ENCODE peak calls at places on chromosomes 1 and 21, in seven cellular contexts. X is CD8-positive, alpha-beta memory T cell; U is ovary; M is fibroblast of lung; Z is right lobe of liver; I is suprapubic skin; Y is body of pancreas. G is an unnamed sample.

GRCh38 chr1:98493469-98493868 is 168.1 kb upstream of the SNX7 start:
- DNase-seq in X (no peak), U (no peak), Z (no peak), I (no peak), Y (no peak), M (peak; percentile 5), G (no peak)

GRCh38 chr1:85343612-85344255 is 67.3 kb upstream of the BCL10 start:
- DNase-seq in Z (no peak), Y (no peak), M (peak; percentile 32), I (no peak), X (no peak), U (no peak), G (no peak)

GRCh38 chr1:226589008-226589733 is 40.6 kb downstream of the STUM start:
- DNase-seq in M (no peak), X (no peak), U (peak; percentile 87), I (no peak), Y (peak; percentile 52), Z (no peak), G (no peak)

GRCh38 chr1:109556563-109556962 is 8.1 kb downstream of the GNAI3 start:
- DNase-seq in U (no peak), Y (no peak), M (no peak), I (no peak), X (no peak), Z (no peak), G (no peak)

GRCh38 chr1:165883056-165883455 is 55.6 kb downstream of the UCK2 start:
- DNase-seq in Y (no peak), X (no peak), I (no peak), M (no peak), U (no peak), Z (no peak), G (no peak)

GRCh38 chr1:12359734-12360133 is 129.9 kb downstream of the VPS13D start:
- DNase-seq in X (no peak), I (no peak), Z (no peak), U (no peak), M (no peak), Y (no peak), G (no peak)

GRCh38 chr1:54934869-54935268 is 45.6 kb upstream of the TMEM61 start:
- DNase-seq in Y (no peak), Z (no peak), U (no peak), M (peak; percentile 71), I (no peak), X (no peak), G (no peak)

GRCh38 chr1:17212487-17213121 is 7.7 kb downstream of the PADI1 start:
- DNase-seq in Z (no peak), M (peak; percentile 77), U (peak; percentile 26), I (no peak), Y (peak; percentile 20), X (peak; percentile 89), G (no peak)

GRCh38 chr21:38223893-38224540 is 32.8 kb upstream of the KCNJ15 start:
- DNase-seq in I (no peak), M (peak; percentile 58), Z (no peak), X (no peak), U (no peak), Y (no peak), G (peak; percentile 38)

GRCh38 chr1:27526569-27527222 is 36.7 kb upstream of the WASF2 start:
- DNase-seq in Y (no peak), X (no peak), U (no peak), Z (no peak), I (no peak), M (no peak), G (no peak)

GRCh38 chr1:211613108-211613947 is 34.4 kb upstream of the SLC30A1 start:
- DNase-seq in X (no peak), Z (peak; percentile 65), Y (no peak), M (peak; percentile 96), U (peak; percentile 55), I (peak; percentile 94), G (peak; percentile 100)

GRCh38 chr1:235423214-235423652 is 56.0 kb downstream of the TBCE start:
- DNase-seq in U (no peak), I (no peak), Y (no peak), Z (peak; percentile 30), M (no peak), X (no peak), G (no peak)

GRCh38 chr1:24803987-24804530 is 58.8 kb downstream of the CLIC4 start:
- DNase-seq in I (no peak), M (no peak), U (no peak), Y (no peak), Z (no peak), X (no peak), G (no peak)

GRCh38 chr1:150974580-150975478 is at the start of gene CERS2:
- DNase-seq in I (peak; percentile 89), Z (peak; percentile 86), M (peak; percentile 75), X (peak; percentile 85), U (peak; percentile 80), Y (peak; percentile 84), G (peak; percentile 88)

GRCh38 chr1:27357281-27358037 is 9.3 kb downstream of the MAP3K6 start:
- DNase-seq in Y (peak; percentile 83), M (peak; percentile 48), U (peak; percentile 65), Z (peak; percentile 81), X (peak; percentile 88), I (no peak), G (peak; percentile 24)

GRCh38 chr21:31566061-31566460 is 93.4 kb upstream of the SOD1 start:
- DNase-seq in I (no peak), U (no peak), Y (no peak), M (no peak), X (no peak), Z (no peak), G (no peak)

GRCh38 chr21:39867198-39867650 is at the start of gene PCP4:
- DNase-seq in U (no peak), I (no peak), Z (peak; percentile 56), Y (peak; percentile 64), M (peak; percentile 9), X (no peak), G (peak; percentile 36)

GRCh38 chr1:238944028-238944427 is 442.3 kb upstream of the CHRM3 start:
- DNase-seq in Y (no peak), I (no peak), X (no peak), Z (no peak), M (no peak), U (no peak), G (no peak)

GRCh38 chr1:20725189-20726106 is 7.1 kb downstream of the SH2D5 start:
- DNase-seq in Z (peak; percentile 45), Y (no peak), X (peak; percentile 39), I (no peak), M (peak; percentile 68), U (peak; percentile 7), G (peak; percentile 74)

GRCh38 chr1:114854693-114855320 is at the start of gene SYCP1:
- DNase-seq in Z (no peak), X (no peak), I (no peak), Y (no peak), M (no peak), U (no peak), G (no peak)

GRCh38 chr1:227944931-227945890 is 2.5 kb downstream of the WNT9A start:
- DNase-seq in X (peak; percentile 45), I (peak; percentile 63), U (no peak), M (no peak), Z (peak; percentile 42), Y (peak; percentile 32), G (peak; percentile 83)

GRCh38 chr1:164466429-164466828 is 92.6 kb upstream of the PBX1 start:
- DNase-seq in M (peak; percentile 1), I (no peak), X (no peak), Y (no peak), Z (no peak), U (no peak), G (no peak)

DNA sequence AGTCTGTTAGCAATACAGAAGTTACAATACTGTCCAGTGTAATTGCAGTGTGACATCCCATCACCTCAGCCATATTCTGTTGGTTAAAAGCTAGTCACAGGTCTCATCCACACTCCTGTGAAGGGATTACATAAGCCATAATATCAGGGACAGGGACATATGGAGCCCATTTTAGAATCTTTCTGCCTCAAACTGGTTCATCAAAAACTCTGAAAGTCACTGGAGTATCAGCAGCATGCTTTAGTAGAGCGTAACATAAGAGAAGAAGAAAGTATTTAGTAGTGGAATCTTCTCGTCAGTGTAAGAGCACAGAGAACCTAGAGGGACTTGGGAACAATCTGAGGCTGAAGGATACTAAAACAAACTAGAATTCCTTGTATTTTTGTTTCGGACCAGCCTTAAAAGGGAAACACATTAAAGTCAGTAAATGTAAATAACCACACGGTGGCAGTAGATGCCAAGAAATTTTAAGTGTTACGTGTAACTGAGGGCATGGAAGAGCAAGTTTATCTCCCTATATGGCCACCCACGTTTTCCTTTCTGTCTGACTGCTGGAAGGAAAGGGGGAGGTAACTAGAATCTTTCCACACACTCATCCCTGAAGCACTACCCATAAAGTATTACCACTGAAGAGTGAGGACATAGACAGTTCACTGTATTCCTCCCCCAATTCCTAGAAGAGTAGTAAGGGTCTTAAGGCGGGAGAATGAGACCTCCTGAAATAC is 41.6 kb upstream of the AGL start:
- DNase-seq in U (peak; percentile 8), M (peak; percentile 92), Y (no peak), I (no peak), Z (no peak), X (no peak), G (peak; percentile 33)
- H3K4me3 ChIP-seq in U (no peak overlapping the region), M (peak overlapping the region; percentile 33), Y (no peak overlapping the region), I (no peak overlapping the region), Z (no peak overlapping the region), X (no peak overlapping the region), G (no peak overlapping the region)

DNA sequence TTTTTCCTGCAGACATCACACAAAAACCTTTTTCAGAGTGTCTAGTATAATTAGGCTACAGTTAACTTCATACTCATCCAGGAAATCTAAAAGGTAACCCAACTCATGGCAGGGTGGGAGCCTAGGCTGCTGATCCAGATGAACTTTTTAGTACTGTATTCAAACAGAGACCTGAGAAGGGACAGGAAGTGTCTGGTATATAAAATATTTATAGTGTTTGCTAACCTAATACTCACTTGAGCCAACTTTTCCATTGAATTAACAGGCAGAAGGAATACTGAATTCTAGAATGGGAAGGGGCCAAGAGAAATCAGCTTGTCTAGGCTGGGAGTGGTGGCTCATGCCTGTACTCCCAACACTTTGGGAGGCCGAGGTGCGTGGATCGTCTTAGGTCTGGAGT is 22.2 kb upstream of the NKAIN1 start:
- DNase-seq in Z (no peak), Y (no peak), I (no peak), X (no peak), U (no peak), M (no peak), G (no peak)
- H3K36me3 ChIP-seq in Z (no peaks in the 10 kb centered on the region), Y (no peaks in the 10 kb centered on the region), I (peaks cover 73% of the 10 kb centered on the region), X (peaks cover 34% of the 10 kb centered on the region), U (no peaks in the 10 kb centered on the region), M (peaks cover 5% of the 10 kb centered on the region), G (peaks cover 70% of the 10 kb centered on the region)

DNA sequence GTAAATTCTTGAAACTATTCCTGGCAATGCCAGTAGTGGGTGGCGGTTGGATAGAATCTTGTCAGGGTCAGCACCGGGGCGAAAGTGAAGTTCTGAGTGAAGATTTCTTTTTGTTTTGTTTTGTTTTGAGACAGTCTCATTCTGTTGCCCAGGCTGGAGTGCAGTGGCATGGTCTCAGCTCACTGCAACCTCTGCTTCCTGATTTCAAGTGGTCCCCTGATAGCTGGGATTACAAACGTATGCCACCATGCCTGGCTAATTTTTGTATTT is 33.3 kb downstream of the PCNT start:
- DNase-seq in I (no peak), X (no peak), Z (no peak), U (no peak), Y (no peak), M (no peak), G (no peak)
- H3K27me3 ChIP-seq in I (no peaks in the 10 kb centered on the region), X (no peaks in the 10 kb centered on the region), Z (no peaks in the 10 kb centered on the region), U (no peaks in the 10 kb centered on the region), Y (no peaks in the 10 kb centered on the region), M (no peaks in the 10 kb centered on the region), G (no peaks in the 10 kb centered on the region)

DNA sequence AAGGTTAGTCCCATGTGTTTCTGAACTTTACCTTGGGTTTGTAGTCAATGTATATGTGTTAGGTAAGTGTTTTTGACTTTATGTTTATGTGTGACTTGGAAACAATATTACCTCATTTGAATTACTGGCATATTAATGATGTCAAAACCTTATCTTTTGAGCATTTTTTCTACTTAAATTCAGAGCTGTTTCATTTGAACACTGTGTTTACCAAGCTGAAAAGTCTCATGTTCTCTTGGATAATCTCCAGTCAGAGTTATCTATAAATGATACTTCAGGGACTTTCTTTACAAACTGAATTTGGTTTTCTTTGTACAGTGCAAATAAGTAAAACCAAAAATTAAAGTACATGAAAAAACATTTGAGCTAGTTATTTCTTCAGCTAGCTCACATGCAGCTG is 30.0 kb downstream of the ADAMTS1 start:
- DNase-seq in Z (no peak), X (no peak), I (no peak), M (no peak), Y (no peak), U (no peak), G (no peak)
- H3K4me3 ChIP-seq in Z (no peak overlapping the region), X (no peak overlapping the region), I (no peak overlapping the region), M (no peak overlapping the region), Y (no peak overlapping the region), U (no peak overlapping the region), G (no peak overlapping the region)

G was measured in MG63.